ENCODE peak calls at places on chromosome 12, in five cellular contexts. S, Y, E, Z and C are unnamed samples.

GRCh38 chr12:44972746-44973421 is 78.0 kb downstream of the DBX2 start:
- DNase-seq in S (no peak), Y (no peak), E (no peak), Z (no peak), C (peak)

GRCh38 chr12:1077036-1077803 is 86.2 kb downstream of the ERC1 start:
- DNase-seq in S (no peak), Y (no peak), E (no peak), Z (no peak), C (no peak)

GRCh38 chr12:54025507-54026393 is 2.5 kb upstream of the HOXC6 start:
- DNase-seq in S (no peak), Y (no peak), E (no peak), Z (no peak), C (peak)

GRCh38 chr12:24562761-24563392 is 386.0 kb downstream of the BCAT1 start:
- DNase-seq in S (no peak), Y (peak), E (peak), Z (peak), C (peak)

GRCh38 chr12:93127582-93128331 is 198.7 kb upstream of the EEA1 start:
- DNase-seq in S (no peak), Y (peak), E (peak), Z (no peak), C (peak)

GRCh38 chr12:64608901-64609542 is 1.3 kb upstream of the RASSF3 start:
- DNase-seq in S (no peak), Y (peak), E (peak), Z (peak), C (peak)

GRCh38 chr12:43655586-43655985 is 103.0 kb downstream of the PUS7L start:
- DNase-seq in S (no peak), Y (no peak), E (peak), Z (no peak), C (peak)

GRCh38 chr12:106767954-106768501 is 6.5 kb upstream of the RIC8B start:
- DNase-seq in S (no peak), Y (no peak), E (peak), Z (no peak), C (peak)

GRCh38 chr12:1843641-1844005 is 23.3 kb downstream of the LRTM2 start:
- DNase-seq in S (peak), Y (no peak), E (no peak), Z (no peak), C (no peak)

GRCh38 chr12:121709478-121709890 is 3.1 kb upstream of the TMEM120B start:
- DNase-seq in S (no peak), Y (no peak), E (peak), Z (no peak), C (peak)
- TF ChIP-seq CTCF in S (no peak), Y (peak), E (no peak), Z (no peak), C (no peak)

GRCh38 chr12:91380651-91381050 is 198.0 kb upstream of the DCN start:
- DNase-seq in S (no peak), Y (no peak), E (no peak), Z (no peak), C (peak)
- TF ChIP-seq CTCF in S (no peak), Y (no peak), E (no peak), Z (no peak), C (no peak)

DNA sequence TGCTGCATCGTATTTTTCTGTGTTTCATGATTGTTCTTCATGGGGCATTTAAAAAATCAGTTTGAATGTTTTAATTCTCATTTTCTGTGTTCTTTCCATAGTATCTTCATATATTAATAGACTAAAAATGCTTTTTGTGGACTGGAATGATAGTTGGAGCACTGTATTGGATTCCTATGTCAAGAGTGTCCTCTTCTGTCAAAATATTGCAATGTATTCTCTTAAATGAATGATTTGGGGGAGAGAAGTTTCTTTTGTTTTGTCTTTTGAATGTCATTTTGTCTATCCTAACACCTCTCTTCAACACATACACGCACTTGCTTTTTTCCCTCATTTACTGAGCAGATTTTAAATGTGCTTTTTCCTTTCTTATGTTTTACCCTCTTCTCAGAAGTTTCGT is 4.7 kb upstream of the EIF2S3B start:
- DNase-seq in S (no peak), Y (no peak), E (peak), Z (no peak), C (peak)
- TF ChIP-seq CTCF in S (peak), Y (no peak), E (no peak), Z (no peak), C (peak)

GRCh38 chr12:52380271-52380694 is 5.2 kb downstream of the KRT84 start:
- DNase-seq in S (no peak), Y (no peak), E (peak), Z (no peak), C (peak)
- TF ChIP-seq CTCF in S (peak), Y (peak), E (peak), Z (no peak), C (peak)